ENCODE peak calls at places on chromosomes 11 and 22, in eight cellular contexts. H is A549, V is K562, X is IMR-90, L is body of pancreas, U is right lobe of liver, T is HepG2, F is upper lobe of left lung. B is an unnamed sample.

GRCh38 chr11:88439356-88439755 is 101.8 kb upstream of the CTSC start:
- ATAC-seq in H (no peak), V (no peak), X (no peak), L (no peak), U (no peak), T (no peak), F (no peak), B (no peak)

GRCh38 chr22:36417281-36417686 is 29.5 kb upstream of the MYH9 start:
- ATAC-seq in H (peak), V (no peak), X (peak), L (peak), U (peak), T (no peak), F (peak), B (no peak)

GRCh38 chr11:61924016-61924360 is 6.6 kb upstream of the RAB3IL1 start:
- ATAC-seq in H (no peak), V (no peak), X (no peak), L (no peak), U (no peak), T (peak), F (peak), B (no peak)

GRCh38 chr11:13010737-13011342 is 1.7 kb downstream of the RASSF10 start:
- ATAC-seq in H (no peak), V (no peak), X (no peak), L (no peak), U (no peak), T (no peak), F (peak), B (no peak)

GRCh38 chr11:122843281-122844150 is 5.2 kb downstream of the CRTAM start:
- ATAC-seq in H (no peak), V (no peak), X (no peak), L (no peak), U (peak), T (peak), F (peak), B (no peak)

GRCh38 chr11:9143726-9144125 is 52.3 kb upstream of the SCUBE2 start:
- ATAC-seq in H (no peak), V (no peak), X (no peak), L (no peak), U (no peak), T (no peak), F (no peak), B (no peak)

GRCh38 chr11:75333807-75334140 is 17.7 kb downstream of the ARRB1 start:
- ATAC-seq in H (no peak), V (no peak), X (no peak), L (no peak), U (no peak), T (no peak), F (no peak), B (no peak)

GRCh38 chr11:92246637-92247036 is 22.0 kb downstream of the FAT3 start:
- ATAC-seq in H (peak), V (no peak), X (no peak), L (no peak), U (no peak), T (no peak), F (no peak), B (no peak)

GRCh38 chr11:59551651-59552521 is 40.5 kb downstream of the OR4D9 start:
- ATAC-seq in H (peak), V (no peak), X (peak), L (no peak), U (no peak), T (no peak), F (peak), B (peak)

GRCh38 chr22:49780281-49780991 is 47.2 kb downstream of the BRD1 start:
- ATAC-seq in H (no peak), V (no peak), X (no peak), L (no peak), U (no peak), T (no peak), F (no peak), B (no peak)

GRCh38 chr11:89498845-89499448 is 7.8 kb upstream of the NOX4 start:
- ATAC-seq in H (no peak), V (no peak), X (no peak), L (peak), U (peak), T (no peak), F (no peak), B (no peak)

GRCh38 chr11:44221486-44221885 is 88.5 kb downstream of the ALX4 start:
- ATAC-seq in H (no peak), V (no peak), X (no peak), L (no peak), U (no peak), T (no peak), F (no peak), B (no peak)

GRCh38 chr22:17769716-17770082 is 4.6 kb downstream of the BID start:
- ATAC-seq in H (no peak), V (no peak), X (no peak), L (no peak), U (peak), T (no peak), F (no peak), B (no peak)

DNA sequence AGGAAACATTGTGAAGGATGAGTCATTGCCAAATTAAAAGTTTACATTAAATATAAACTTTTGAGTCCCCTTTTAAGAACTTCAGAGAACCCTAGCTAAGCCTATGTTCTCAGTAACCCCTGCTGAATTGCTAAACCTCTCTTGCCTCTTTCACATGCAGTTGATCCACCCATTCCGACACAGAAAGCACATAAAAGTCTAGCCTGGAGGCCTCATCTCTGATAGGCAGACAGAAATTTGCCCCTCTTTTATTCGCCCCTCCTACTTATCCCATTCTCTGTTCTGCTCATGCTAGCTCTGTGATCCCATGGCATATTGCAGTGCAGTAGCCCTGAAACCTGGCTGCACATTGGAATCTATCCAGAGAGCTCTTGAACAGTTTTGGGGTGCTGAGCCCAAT is 58.2 kb upstream of the PDE3B start:
- ATAC-seq in H (no peak), V (no peak), X (no peak), L (no peak), U (no peak), T (no peak), F (no peak), B (no peak)
- TF ChIP-seq POLR2A in H (no peak), V (no peak), X (no peak), L (no peak), U (no peak), T (no peak), F (no peak), B (no peak)

GRCh38 chr11:47590026-47590861 is 3.8 kb downstream of the FAM180B start:
- ATAC-seq in H (no peak), V (no peak), X (no peak), L (no peak), U (no peak), T (no peak), F (no peak), B (no peak)

GRCh38 chr11:47591764-47592163 is 2.4 kb downstream of the C1QTNF4 start:
- ATAC-seq in H (no peak), V (no peak), X (no peak), L (no peak), U (no peak), T (peak), F (no peak), B (no peak)

GRCh38 chr11:47589103-47589502 is 2.6 kb downstream of the FAM180B start:
- ATAC-seq in H (no peak), V (no peak), X (no peak), L (no peak), U (no peak), T (no peak), F (no peak), B (no peak)

GRCh38 chr11:47587733-47588326 is 1.4 kb downstream of the FAM180B start:
- ATAC-seq in H (peak), V (no peak), X (no peak), L (no peak), U (peak), T (peak), F (peak), B (peak)

DNA sequence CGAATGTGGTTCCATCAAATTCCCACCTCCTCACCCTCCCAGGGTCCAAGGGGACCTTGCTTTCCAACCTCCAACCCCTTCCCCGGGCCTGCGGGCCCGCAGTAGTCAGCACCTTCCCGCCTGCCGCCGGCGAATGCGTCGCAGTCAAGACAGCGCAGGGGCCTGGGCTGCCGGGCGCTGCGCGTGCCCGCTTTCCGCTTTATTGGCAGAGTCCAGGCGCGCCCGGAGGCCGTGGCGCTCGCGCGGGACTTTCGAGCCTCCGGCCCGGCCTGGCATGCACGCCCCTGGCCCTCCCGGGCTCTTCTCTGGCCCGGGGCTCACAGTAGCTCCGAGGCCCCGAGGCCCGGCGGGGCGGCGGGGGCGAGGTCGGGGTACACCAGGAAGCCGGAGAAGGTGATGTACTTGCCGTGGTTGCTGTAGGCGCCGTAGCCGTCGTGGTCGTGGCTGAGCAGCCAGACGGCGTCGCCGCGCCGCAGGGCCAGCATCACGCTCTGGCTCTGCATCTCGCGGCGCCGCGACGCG is 3.1 kb downstream of the FAM180B start:
- ATAC-seq in H (no peak), V (no peak), X (no peak), L (no peak), U (no peak), T (no peak), F (no peak), B (peak)
- H3K4me3 ChIP-seq in H (no peak), V (no peak), X (peak), L (no peak), U (no peak), T (no peak), F (peak), B (peak)

GRCh38 chr11:67119577-67120391 is 721 bp downstream of the KDM2A start:
- ATAC-seq in H (peak), V (peak), X (peak), L (peak), U (no peak), T (peak), F (peak), B (peak)

GRCh38 chr11:67118059-67118766 is 850 bp upstream of the KDM2A start:
- ATAC-seq in H (peak), V (no peak), X (no peak), L (peak), U (peak), T (peak), F (peak), B (no peak)

GRCh38 chr11:67120456-67120855 is 1.4 kb downstream of the KDM2A start:
- ATAC-seq in H (no peak), V (peak), X (no peak), L (no peak), U (no peak), T (no peak), F (no peak), B (no peak)

GRCh38 chr11:67117667-67118058 is 1.4 kb upstream of the KDM2A start:
- ATAC-seq in H (no peak), V (no peak), X (no peak), L (no peak), U (no peak), T (no peak), F (peak), B (no peak)

GRCh38 chr11:67118801-67119576 is at the start of gene KDM2A:
- ATAC-seq in H (peak), V (peak), X (peak), L (peak), U (peak), T (peak), F (peak), B (peak)
- TF ChIP-seq POLR2A in H (peak), V (peak), X (peak), L (peak), U (peak), T (peak), F (peak), B (peak)

GRCh38 chr11:65891180-65892136 is 985 bp downstream of the CCDC85B start:
- ATAC-seq in H (no peak), V (peak), X (no peak), L (no peak), U (peak), T (peak), F (no peak), B (no peak)

GRCh38 chr11:65894034-65894591 is 3.6 kb downstream of the CCDC85B start:
- ATAC-seq in H (no peak), V (no peak), X (no peak), L (no peak), U (peak), T (no peak), F (no peak), B (no peak)

GRCh38 chr11:65890324-65891179 is at the start of gene CCDC85B:
- ATAC-seq in H (peak), V (peak), X (peak), L (peak), U (peak), T (peak), F (peak), B (peak)

GRCh38 chr11:65895482-65895981 is 4.7 kb downstream of the FOSL1 start:
- ATAC-seq in H (no peak), V (no peak), X (no peak), L (no peak), U (no peak), T (no peak), F (no peak), B (no peak)

DNA sequence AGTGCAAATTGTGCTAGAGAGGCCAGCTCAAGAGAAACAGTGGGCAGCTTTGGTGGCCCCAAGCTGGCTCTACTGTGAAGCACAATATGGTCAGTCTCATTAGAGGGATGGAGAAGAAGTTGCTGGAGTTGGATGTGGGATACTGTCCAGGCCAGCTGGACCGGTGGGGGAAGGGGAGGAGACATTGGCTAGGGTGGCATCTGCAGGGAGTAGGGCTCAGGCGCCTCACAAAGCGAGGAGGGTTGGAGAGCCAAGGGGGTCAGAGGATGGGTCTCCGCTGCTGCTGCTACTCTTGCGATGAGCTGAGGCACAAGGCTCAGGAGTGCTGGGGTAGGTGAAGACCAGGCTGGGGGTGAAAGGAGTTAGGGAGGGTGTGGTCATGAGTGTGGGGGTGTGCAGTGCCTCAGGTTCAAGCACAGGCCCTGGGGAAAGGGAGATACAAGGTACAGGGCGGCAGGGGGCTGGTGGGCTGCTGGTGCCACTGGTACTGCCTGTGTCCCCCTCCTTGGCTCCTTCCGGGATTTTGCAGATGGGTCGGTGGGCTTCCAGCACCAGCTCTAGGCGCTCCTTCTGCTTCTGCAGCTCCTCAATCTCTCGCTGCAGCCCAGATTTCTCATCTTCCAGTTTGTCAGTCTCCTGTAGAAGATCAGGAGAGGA is 2.3 kb downstream of the CCDC85B start:
- ATAC-seq in H (no peak), V (no peak), X (no peak), L (no peak), U (no peak), T (no peak), F (no peak), B (no peak)
- H3K4me3 ChIP-seq in H (no peak), V (peak), X (no peak), L (no peak), U (no peak), T (no peak), F (peak), B (peak)

GRCh38 chr11:64204080-64204440 is 2.5 kb upstream of the FERMT3 start:
- ATAC-seq in H (no peak), V (no peak), X (no peak), L (no peak), U (no peak), T (no peak), F (no peak), B (no peak)
- TF ChIP-seq POLR2A in H (no peak), V (no peak), X (no peak), L (no peak), U (no peak), T (no peak), F (no peak), B (no peak)

GRCh38 chr11:115155978-115156377 is 348.2 kb downstream of the CADM1 start:
- ATAC-seq in H (no peak), V (no peak), X (peak), L (no peak), U (no peak), T (no peak), F (no peak), B (no peak)
- H3K4me3 ChIP-seq in H (no peak), V (no peak), X (no peak), L (no peak), U (no peak), T (no peak), F (no peak), B (no peak)

DNA sequence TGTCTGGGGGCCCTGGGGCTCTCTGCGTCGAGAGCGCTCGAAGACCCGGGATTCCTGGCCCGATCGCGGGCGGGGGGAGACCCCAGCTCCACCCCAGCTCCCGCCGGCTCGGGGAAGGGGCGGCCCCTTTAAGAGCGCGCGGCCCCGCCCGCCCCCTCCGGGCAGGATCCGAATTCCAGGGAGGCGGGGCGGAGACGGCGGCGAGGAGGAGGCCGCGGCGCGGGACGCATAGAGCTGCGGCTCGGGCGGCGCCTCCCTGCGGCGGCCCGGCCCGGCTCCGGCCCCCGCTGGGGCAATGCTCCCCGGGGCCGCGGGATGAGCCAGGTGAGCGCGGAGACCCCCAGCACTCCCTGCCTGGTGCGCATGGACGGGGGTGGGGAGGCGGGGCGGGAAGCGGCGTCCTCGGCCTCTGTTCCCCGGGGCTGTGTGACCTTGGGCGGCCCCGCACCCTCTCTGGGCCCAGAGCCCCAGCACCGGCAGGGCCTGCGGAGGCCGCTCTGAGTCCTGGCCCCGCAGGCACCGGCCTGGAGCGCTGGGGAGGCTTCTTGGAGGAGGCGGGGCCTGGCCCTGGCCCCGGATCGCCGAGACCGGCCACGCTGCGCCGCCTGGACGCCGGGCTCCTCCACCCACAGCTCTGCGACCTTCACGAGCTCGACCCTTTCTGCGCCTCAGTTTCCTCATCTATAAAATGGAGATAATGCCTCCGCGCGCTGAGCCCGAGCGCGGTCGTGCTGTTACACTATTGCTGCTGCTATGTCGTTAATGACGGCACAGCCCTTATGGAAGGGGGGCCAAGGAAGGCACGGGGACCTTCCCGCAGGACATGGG is 594 bp downstream of the GAS2L1 start:
- ATAC-seq in H (peak), V (peak), X (peak), L (peak), U (peak), T (peak), F (peak), B (peak)
- TF ChIP-seq POLR2A in H (peak), V (no peak), X (peak), L (peak), U (peak), T (no peak), F (peak), B (peak)

GRCh38 chr11:69645801-69646492 is 5.0 kb downstream of the CCND1 start:
- ATAC-seq in H (no peak), V (no peak), X (no peak), L (no peak), U (no peak), T (no peak), F (no peak), B (no peak)
- H3K4me3 ChIP-seq in H (no peak), V (no peak), X (no peak), L (no peak), U (no peak), T (no peak), F (no peak), B (no peak)